ENCODE peak calls at places on chromosomes 6 and 20, in six cellular contexts. O is mesenteric fat pad; Y is NCI-H510A; T is activated naive CD4-positive, alpha-beta T cell treated with anti-CD3 and anti-CD28 coated beads, Interleukin-2, amount 50 U/mL, for 72 hours; D is NT2/D1; P is T-helper 2 cell treated with Interferon-gamma antibody and Interleukin-4, amounts not matched to agents 5 μg/mL and 100 μg/mL, for 36 hours. E is an unnamed sample.

GRCh38 chr6:67141012-67141411 is 1434.0 kb upstream of the EYS start:
- DNase-seq in O (no peak), Y (no peak), T (no peak), D (no peak), P (no peak), E (no peak)

GRCh38 chr20:13105864-13106457 is 97.2 kb downstream of the SPTLC3 start:
- DNase-seq in O (no peak), Y (no peak), T (no peak), D (no peak), P (no peak), E (no peak)

GRCh38 chr6:12635813-12636212 is 80.8 kb upstream of the PHACTR1 start:
- DNase-seq in O (no peak), Y (no peak), T (no peak), D (no peak), P (no peak), E (no peak)

GRCh38 chr20:36932476-36933426 is 18.8 kb downstream of the SAMHD1 start:
- DNase-seq in O (peak; percentile 41), Y (no peak), T (no peak), D (no peak), P (no peak), E (no peak)

GRCh38 chr6:67629268-67629667 is 1005.8 kb upstream of the ADGRB3 start:
- DNase-seq in O (no peak), Y (no peak), T (no peak), D (no peak), P (no peak), E (no peak)

GRCh38 chr6:27547157-27548075 is 74.5 kb upstream of the ZNF184 start:
- DNase-seq in O (no peak), Y (no peak), T (peak; percentile 54), D (peak; percentile 51), P (peak; percentile 36), E (peak; percentile 54)

GRCh38 chr6:152135755-152136448 is 328.4 kb downstream of the ESR1 start:
- DNase-seq in O (no peak), Y (peak; percentile 55), T (no peak), D (no peak), P (no peak), E (no peak)

GRCh38 chr6:74100719-74101287 is 404.8 kb downstream of the CD109 start:
- DNase-seq in O (no peak), Y (no peak), T (no peak), D (no peak), P (no peak), E (no peak)

GRCh38 chr20:13402171-13402760 is 181.2 kb downstream of the ISM1 start:
- DNase-seq in O (no peak), Y (no peak), T (no peak), D (no peak), P (no peak), E (no peak)

GRCh38 chr20:62409935-62410741 is 3.1 kb upstream of the CABLES2 start:
- DNase-seq in O (no peak), Y (peak; percentile 72), T (peak; percentile 58), D (no peak), P (peak; percentile 34), E (peak; percentile 39)

GRCh38 chr6:156107514-156108150 is 652.0 kb upstream of the NOX3 start:
- DNase-seq in O (no peak), Y (peak; percentile 6), T (no peak), D (no peak), P (no peak), E (no peak)

GRCh38 chr6:146133866-146134265 is 105.0 kb downstream of the GRM1 start:
- DNase-seq in O (no peak), Y (no peak), T (no peak), D (no peak), P (no peak), E (no peak)

GRCh38 chr20:52234302-52235045 is 42.9 kb upstream of the ZFP64 start:
- DNase-seq in O (no peak), Y (no peak), T (no peak), D (no peak), P (no peak), E (no peak)

GRCh38 chr6:74222768-74223321 is 526.8 kb downstream of the CD109 start:
- DNase-seq in O (no peak), Y (peak; percentile 0), T (no peak), D (peak; percentile 61), P (no peak), E (no peak)

GRCh38 chr6:158500016-158500735 is 59.7 kb upstream of the TMEM181 start:
- DNase-seq in O (no peak), Y (no peak), T (no peak), D (peak; percentile 6), P (no peak), E (no peak)

GRCh38 chr20:58179432-58180099 is 48.9 kb downstream of the ANKRD60 start:
- DNase-seq in O (peak; percentile 92), Y (no peak), T (peak; percentile 84), D (no peak), P (peak; percentile 61), E (peak; percentile 77)

GRCh38 chr20:47980336-47981177 is 195.3 kb upstream of the SULF2 start:
- DNase-seq in O (no peak), Y (no peak), T (no peak), D (no peak), P (no peak), E (no peak)

GRCh38 chr20:19817017-19817416 is 59.0 kb downstream of the RIN2 start:
- DNase-seq in O (no peak), Y (no peak), T (no peak), D (no peak), P (no peak), E (no peak)

GRCh38 chr6:134724653-134725340 is 225.1 kb downstream of the ALDH8A1 start:
- DNase-seq in O (no peak), Y (no peak), T (no peak), D (no peak), P (no peak), E (no peak)

GRCh38 chr6:127879685-127880084 is 21.2 kb downstream of the THEMIS start:
- DNase-seq in O (no peak), Y (no peak), T (no peak), D (no peak), P (no peak), E (peak; percentile 67)

GRCh38 chr6:27760464-27760863 is 151.7 kb downstream of the OR2B2 start:
- DNase-seq in O (no peak), Y (no peak), T (no peak), D (no peak), P (no peak), E (no peak)

GRCh38 chr6:33705268-33705885 is 6.1 kb downstream of the UQCC2 start:
- DNase-seq in O (no peak), Y (no peak), T (no peak), D (no peak), P (no peak), E (no peak)

GRCh38 chr20:41738584-41739193 is 120.5 kb upstream of the CHD6 start:
- DNase-seq in O (no peak), Y (peak; percentile 34), T (peak; percentile 44), D (peak; percentile 56), P (no peak), E (peak; percentile 42)

GRCh38 chr20:60034231-60035110 is 76.2 kb downstream of the CDH26 start:
- DNase-seq in O (no peak), Y (no peak), T (no peak), D (no peak), P (no peak), E (no peak)

GRCh38 chr20:38789503-38790209 is 15.8 kb upstream of the PPP1R16B start:
- DNase-seq in O (no peak), Y (no peak), T (no peak), D (no peak), P (no peak), E (no peak)

GRCh38 chr20:23302801-23303200 is 47.8 kb upstream of the NXT1 start:
- DNase-seq in O (no peak), Y (no peak), T (no peak), D (no peak), P (no peak), E (no peak)

GRCh38 chr20:46717818-46718541 is 8.5 kb downstream of the SLC2A10 start:
- DNase-seq in O (no peak), Y (no peak), T (no peak), D (no peak), P (no peak), E (no peak)